ENCODE peak calls at places on chromosomes 13 and 19, in five cellular contexts. One of them, this sample, is unnamed.

GRCh38 chr19:28294395-28294794 is 918.6 kb downstream of the UQCRFS1 start:
- DNase-seq in stimulated activated CD4-positive, alpha-beta T cell treated with anti-CD3 and anti-CD28 coated beads, Interleukin-12 subunit alpha, Interleukin-12 subunit beta, amount 100 ng/mL, for 4 hours: no peak
- DNase-seq in GM04504: no peak
- DNase-seq in stimulated activated CD8-positive, alpha-beta memory T cell treated with anti-CD3 and anti-CD28 coated beads, Interleukin-4, amount 100 ng/mL, for 48 hours: no peak
- DNase-seq in lower leg skin: no peak
- DNase-seq in this sample: no peak

GRCh38 chr19:17376935-17377600 is at the start of gene PLVAP:
- DNase-seq in lower leg skin: no peak
- DNase-seq in stimulated activated CD8-positive, alpha-beta memory T cell treated with anti-CD3 and anti-CD28 coated beads, Interleukin-4, amount 100 ng/mL, for 48 hours: no peak
- DNase-seq in GM04504: no peak
- DNase-seq in stimulated activated CD4-positive, alpha-beta T cell treated with anti-CD3 and anti-CD28 coated beads, Interleukin-12 subunit alpha, Interleukin-12 subunit beta, amount 100 ng/mL, for 4 hours: no peak
- DNase-seq in this sample: no peak

GRCh38 chr13:40664100-40665060 is 2.1 kb downstream of the FOXO1 start:
- DNase-seq in stimulated activated CD8-positive, alpha-beta memory T cell treated with anti-CD3 and anti-CD28 coated beads, Interleukin-4, amount 100 ng/mL, for 48 hours: peak; percentile 83
- DNase-seq in GM04504: no peak
- DNase-seq in stimulated activated CD4-positive, alpha-beta T cell treated with anti-CD3 and anti-CD28 coated beads, Interleukin-12 subunit alpha, Interleukin-12 subunit beta, amount 100 ng/mL, for 4 hours: peak; percentile 65
- DNase-seq in lower leg skin: peak; percentile 64
- DNase-seq in this sample: peak; percentile 92

GRCh38 chr13:44312898-44313551 is 60.6 kb upstream of the SERP2 start:
- DNase-seq in stimulated activated CD8-positive, alpha-beta memory T cell treated with anti-CD3 and anti-CD28 coated beads, Interleukin-4, amount 100 ng/mL, for 48 hours: no peak
- DNase-seq in GM04504: peak; percentile 75
- DNase-seq in stimulated activated CD4-positive, alpha-beta T cell treated with anti-CD3 and anti-CD28 coated beads, Interleukin-12 subunit alpha, Interleukin-12 subunit beta, amount 100 ng/mL, for 4 hours: no peak
- DNase-seq in lower leg skin: no peak
- DNase-seq in this sample: no peak

GRCh38 chr19:31110331-31110730 is 238.9 kb downstream of the TSHZ3 start:
- DNase-seq in stimulated activated CD8-positive, alpha-beta memory T cell treated with anti-CD3 and anti-CD28 coated beads, Interleukin-4, amount 100 ng/mL, for 48 hours: peak; percentile 27
- DNase-seq in stimulated activated CD4-positive, alpha-beta T cell treated with anti-CD3 and anti-CD28 coated beads, Interleukin-12 subunit alpha, Interleukin-12 subunit beta, amount 100 ng/mL, for 4 hours: peak; percentile 1
- DNase-seq in GM04504: no peak
- DNase-seq in lower leg skin: no peak
- DNase-seq in this sample: no peak

GRCh38 chr19:18718846-18719458 is 35.5 kb downstream of the CRTC1 start:
- DNase-seq in stimulated activated CD8-positive, alpha-beta memory T cell treated with anti-CD3 and anti-CD28 coated beads, Interleukin-4, amount 100 ng/mL, for 48 hours: no peak
- DNase-seq in lower leg skin: no peak
- DNase-seq in stimulated activated CD4-positive, alpha-beta T cell treated with anti-CD3 and anti-CD28 coated beads, Interleukin-12 subunit alpha, Interleukin-12 subunit beta, amount 100 ng/mL, for 4 hours: no peak
- DNase-seq in GM04504: no peak
- DNase-seq in this sample: no peak

GRCh38 chr13:29908411-29908810 is 58.0 kb upstream of the UBL3 start:
- DNase-seq in GM04504: peak; percentile 82
- DNase-seq in stimulated activated CD8-positive, alpha-beta memory T cell treated with anti-CD3 and anti-CD28 coated beads, Interleukin-4, amount 100 ng/mL, for 48 hours: no peak
- DNase-seq in stimulated activated CD4-positive, alpha-beta T cell treated with anti-CD3 and anti-CD28 coated beads, Interleukin-12 subunit alpha, Interleukin-12 subunit beta, amount 100 ng/mL, for 4 hours: no peak
- DNase-seq in lower leg skin: peak; percentile 76
- DNase-seq in this sample: peak; percentile 75

GRCh38 chr13:44575741-44576395 is at the start of gene TSC22D1:
- DNase-seq in stimulated activated CD4-positive, alpha-beta T cell treated with anti-CD3 and anti-CD28 coated beads, Interleukin-12 subunit alpha, Interleukin-12 subunit beta, amount 100 ng/mL, for 4 hours: peak; percentile 49
- DNase-seq in lower leg skin: peak; percentile 25
- DNase-seq in GM04504: peak; percentile 18
- DNase-seq in stimulated activated CD8-positive, alpha-beta memory T cell treated with anti-CD3 and anti-CD28 coated beads, Interleukin-4, amount 100 ng/mL, for 48 hours: peak; percentile 72
- DNase-seq in this sample: peak; percentile 32

GRCh38 chr19:3382460-3383100 is 16.2 kb downstream of the NFIC start:
- DNase-seq in stimulated activated CD8-positive, alpha-beta memory T cell treated with anti-CD3 and anti-CD28 coated beads, Interleukin-4, amount 100 ng/mL, for 48 hours: no peak
- DNase-seq in GM04504: no peak
- DNase-seq in lower leg skin: no peak
- DNase-seq in stimulated activated CD4-positive, alpha-beta T cell treated with anti-CD3 and anti-CD28 coated beads, Interleukin-12 subunit alpha, Interleukin-12 subunit beta, amount 100 ng/mL, for 4 hours: no peak
- DNase-seq in this sample: no peak

GRCh38 chr13:39023316-39023715 is 14.6 kb downstream of the PROSER1 start:
- DNase-seq in GM04504: no peak
- DNase-seq in stimulated activated CD4-positive, alpha-beta T cell treated with anti-CD3 and anti-CD28 coated beads, Interleukin-12 subunit alpha, Interleukin-12 subunit beta, amount 100 ng/mL, for 4 hours: no peak
- DNase-seq in lower leg skin: no peak
- DNase-seq in stimulated activated CD8-positive, alpha-beta memory T cell treated with anti-CD3 and anti-CD28 coated beads, Interleukin-4, amount 100 ng/mL, for 48 hours: no peak
- DNase-seq in this sample: no peak

GRCh38 chr13:66714795-66715194 is 515.3 kb downstream of the PCDH9 start:
- DNase-seq in stimulated activated CD8-positive, alpha-beta memory T cell treated with anti-CD3 and anti-CD28 coated beads, Interleukin-4, amount 100 ng/mL, for 48 hours: no peak
- DNase-seq in lower leg skin: no peak
- DNase-seq in GM04504: no peak
- DNase-seq in stimulated activated CD4-positive, alpha-beta T cell treated with anti-CD3 and anti-CD28 coated beads, Interleukin-12 subunit alpha, Interleukin-12 subunit beta, amount 100 ng/mL, for 4 hours: no peak
- DNase-seq in this sample: no peak

GRCh38 chr19:1133471-1133929 is 29.7 kb downstream of the GPX4 start:
- DNase-seq in GM04504: no peak
- DNase-seq in lower leg skin: no peak
- DNase-seq in stimulated activated CD4-positive, alpha-beta T cell treated with anti-CD3 and anti-CD28 coated beads, Interleukin-12 subunit alpha, Interleukin-12 subunit beta, amount 100 ng/mL, for 4 hours: peak; percentile 65
- DNase-seq in stimulated activated CD8-positive, alpha-beta memory T cell treated with anti-CD3 and anti-CD28 coated beads, Interleukin-4, amount 100 ng/mL, for 48 hours: peak; percentile 87
- DNase-seq in this sample: no peak

GRCh38 chr13:105336706-105337582 is 1198.5 kb downstream of the EFNB2 start:
- DNase-seq in GM04504: no peak
- DNase-seq in lower leg skin: no peak
- DNase-seq in stimulated activated CD8-positive, alpha-beta memory T cell treated with anti-CD3 and anti-CD28 coated beads, Interleukin-4, amount 100 ng/mL, for 48 hours: no peak
- DNase-seq in stimulated activated CD4-positive, alpha-beta T cell treated with anti-CD3 and anti-CD28 coated beads, Interleukin-12 subunit alpha, Interleukin-12 subunit beta, amount 100 ng/mL, for 4 hours: no peak
- DNase-seq in this sample: no peak

GRCh38 chr13:26941345-26942174 is 181.0 kb upstream of the GPR12 start:
- DNase-seq in GM04504: peak; percentile 28
- DNase-seq in stimulated activated CD8-positive, alpha-beta memory T cell treated with anti-CD3 and anti-CD28 coated beads, Interleukin-4, amount 100 ng/mL, for 48 hours: no peak
- DNase-seq in lower leg skin: no peak
- DNase-seq in stimulated activated CD4-positive, alpha-beta T cell treated with anti-CD3 and anti-CD28 coated beads, Interleukin-12 subunit alpha, Interleukin-12 subunit beta, amount 100 ng/mL, for 4 hours: no peak
- DNase-seq in this sample: no peak

GRCh38 chr19:45637890-45638667 is 1.1 kb downstream of the EML2 start:
- DNase-seq in stimulated activated CD8-positive, alpha-beta memory T cell treated with anti-CD3 and anti-CD28 coated beads, Interleukin-4, amount 100 ng/mL, for 48 hours: no peak
- DNase-seq in GM04504: peak; percentile 14
- DNase-seq in lower leg skin: no peak
- DNase-seq in stimulated activated CD4-positive, alpha-beta T cell treated with anti-CD3 and anti-CD28 coated beads, Interleukin-12 subunit alpha, Interleukin-12 subunit beta, amount 100 ng/mL, for 4 hours: no peak
- DNase-seq in this sample: no peak

GRCh38 chr19:46787331-46788100 is 878 bp downstream of the SLC1A5 start:
- DNase-seq in stimulated activated CD8-positive, alpha-beta memory T cell treated with anti-CD3 and anti-CD28 coated beads, Interleukin-4, amount 100 ng/mL, for 48 hours: peak; percentile 56
- DNase-seq in stimulated activated CD4-positive, alpha-beta T cell treated with anti-CD3 and anti-CD28 coated beads, Interleukin-12 subunit alpha, Interleukin-12 subunit beta, amount 100 ng/mL, for 4 hours: peak; percentile 42
- DNase-seq in GM04504: no peak
- DNase-seq in lower leg skin: peak; percentile 40
- DNase-seq in this sample: peak; percentile 75

GRCh38 chr19:54477650-54478049 is 4.6 kb upstream of the CDC42EP5 start:
- DNase-seq in stimulated activated CD8-positive, alpha-beta memory T cell treated with anti-CD3 and anti-CD28 coated beads, Interleukin-4, amount 100 ng/mL, for 48 hours: no peak
- DNase-seq in stimulated activated CD4-positive, alpha-beta T cell treated with anti-CD3 and anti-CD28 coated beads, Interleukin-12 subunit alpha, Interleukin-12 subunit beta, amount 100 ng/mL, for 4 hours: no peak
- DNase-seq in lower leg skin: no peak
- DNase-seq in GM04504: no peak
- DNase-seq in this sample: no peak

GRCh38 chr13:110129076-110129475 is 177.9 kb downstream of the COL4A1 start:
- DNase-seq in lower leg skin: no peak
- DNase-seq in stimulated activated CD4-positive, alpha-beta T cell treated with anti-CD3 and anti-CD28 coated beads, Interleukin-12 subunit alpha, Interleukin-12 subunit beta, amount 100 ng/mL, for 4 hours: no peak
- DNase-seq in stimulated activated CD8-positive, alpha-beta memory T cell treated with anti-CD3 and anti-CD28 coated beads, Interleukin-4, amount 100 ng/mL, for 48 hours: no peak
- DNase-seq in GM04504: no peak
- DNase-seq in this sample: no peak

GRCh38 chr19:36409841-36410240 is 8.6 kb downstream of the ZFP82 start:
- DNase-seq in GM04504: no peak
- DNase-seq in stimulated activated CD4-positive, alpha-beta T cell treated with anti-CD3 and anti-CD28 coated beads, Interleukin-12 subunit alpha, Interleukin-12 subunit beta, amount 100 ng/mL, for 4 hours: no peak
- DNase-seq in stimulated activated CD8-positive, alpha-beta memory T cell treated with anti-CD3 and anti-CD28 coated beads, Interleukin-4, amount 100 ng/mL, for 48 hours: no peak
- DNase-seq in lower leg skin: no peak
- DNase-seq in this sample: no peak

GRCh38 chr13:22592515-22592914 is 588.3 kb upstream of the SGCG start:
- DNase-seq in stimulated activated CD8-positive, alpha-beta memory T cell treated with anti-CD3 and anti-CD28 coated beads, Interleukin-4, amount 100 ng/mL, for 48 hours: no peak
- DNase-seq in GM04504: no peak
- DNase-seq in lower leg skin: no peak
- DNase-seq in stimulated activated CD4-positive, alpha-beta T cell treated with anti-CD3 and anti-CD28 coated beads, Interleukin-12 subunit alpha, Interleukin-12 subunit beta, amount 100 ng/mL, for 4 hours: no peak
- DNase-seq in this sample: no peak

GRCh38 chr13:91358384-91358776 is 10.9 kb downstream of the MIR17HG start:
- DNase-seq in stimulated activated CD8-positive, alpha-beta memory T cell treated with anti-CD3 and anti-CD28 coated beads, Interleukin-4, amount 100 ng/mL, for 48 hours: no peak
- DNase-seq in lower leg skin: no peak
- DNase-seq in GM04504: no peak
- DNase-seq in stimulated activated CD4-positive, alpha-beta T cell treated with anti-CD3 and anti-CD28 coated beads, Interleukin-12 subunit alpha, Interleukin-12 subunit beta, amount 100 ng/mL, for 4 hours: no peak
- DNase-seq in this sample: no peak